ENCODE peak calls at places on chromosomes 6 and 20, in seven cellular contexts. C is EL; I is A549; N is KBM-7; B is H54; S is stimulated activated CD4-positive, alpha-beta T cell treated with anti-CD3 and anti-CD28 coated beads, TNF-alpha, amount 100 ng/mL, for 48 hours; M is ACHN. E is an unnamed sample.
A peak's percentile ranks its signal among the peaks of the same experiment; 100 is the strongest.

GRCh38 chr6:112562348-112563220 is 215.5 kb downstream of the RFPL4B start:
- DNase-seq in C (peak; percentile 7), S (no peak), I (no peak), M (no peak), N (no peak), B (no peak), E (no peak)

GRCh38 chr6:41073968-41074691 is 1.4 kb downstream of the NFYA start:
- DNase-seq in S (no peak), C (peak; percentile 45), I (no peak), M (peak; percentile 22), B (no peak), N (peak; percentile 57), E (no peak)

GRCh38 chr6:10412165-10412947 is 2.5 kb downstream of the TFAP2A start:
- DNase-seq in I (peak; percentile 56), M (peak; percentile 74), S (no peak), B (no peak), C (peak; percentile 96), N (peak; percentile 89), E (peak; percentile 56)

GRCh38 chr6:116884530-116884929 is 7.5 kb downstream of the RFX6 start:
- DNase-seq in B (no peak), N (no peak), I (no peak), M (no peak), C (no peak), S (no peak), E (no peak)

GRCh38 chr6:99353126-99353525 is 3.7 kb upstream of the FAXC start:
- DNase-seq in I (no peak), B (no peak), S (no peak), M (peak; percentile 19), N (no peak), C (no peak), E (no peak)

GRCh38 chr6:139482184-139482751 is 107.8 kb upstream of the CITED2 start:
- DNase-seq in M (no peak), N (peak; percentile 28), C (no peak), S (no peak), B (no peak), I (no peak), E (no peak)

GRCh38 chr6:102619585-102619984 is 1226.1 kb downstream of the GRIK2 start:
- DNase-seq in S (no peak), C (peak; percentile 11), M (peak; percentile 18), I (no peak), N (peak; percentile 33), B (no peak), E (no peak)

GRCh38 chr20:49712918-49713778 is 530 bp downstream of the B4GALT5 start:
- DNase-seq in S (no peak), I (peak; percentile 27), C (peak; percentile 44), M (peak; percentile 14), N (peak; percentile 54), B (peak; percentile 36), E (no peak)

GRCh38 chr6:107809966-107810365 is 14.1 kb downstream of the SCML4 start:
- DNase-seq in M (no peak), B (no peak), S (no peak), C (no peak), I (no peak), N (no peak), E (no peak)

GRCh38 chr6:13488896-13489237 is 1.5 kb upstream of the GFOD1 start:
- DNase-seq in B (no peak), C (no peak), M (no peak), I (no peak), S (no peak), N (no peak), E (no peak)